ENCODE peak calls at places on chromosomes 7 and 10, in seven cellular contexts. One of them, this sample, is unnamed.

GRCh38 chr7:26987338-26987737 is 108.5 kb downstream of the HOXA1 start:
- DNase-seq in tibial artery: no peak
- DNase-seq in H7: no peak
- DNase-seq in heart right ventricle: no peak
- DNase-seq in fibroblast of mammary gland: no peak
- DNase-seq in foreskin fibroblast: no peak
- DNase-seq in trophoblast cell: no peak
- DNase-seq in this sample: no peak

GRCh38 chr10:126216221-126216701 is 172.0 kb downstream of the ADAM12 start:
- DNase-seq in tibial artery: no peak
- DNase-seq in H7: no peak
- DNase-seq in heart right ventricle: no peak
- DNase-seq in fibroblast of mammary gland: peak; percentile 98
- DNase-seq in foreskin fibroblast: peak; percentile 35
- DNase-seq in trophoblast cell: no peak
- DNase-seq in this sample: peak; percentile 92

GRCh38 chr7:158074896-158075632 is 512.6 kb downstream of the PTPRN2 start:
- DNase-seq in tibial artery: no peak
- DNase-seq in H7: peak; percentile 77
- DNase-seq in heart right ventricle: no peak
- DNase-seq in fibroblast of mammary gland: no peak
- DNase-seq in foreskin fibroblast: no peak
- DNase-seq in trophoblast cell: no peak
- DNase-seq in this sample: no peak

GRCh38 chr10:71599518-71599917 is 120.1 kb downstream of the C10orf105 start:
- DNase-seq in tibial artery: no peak
- DNase-seq in H7: no peak
- DNase-seq in heart right ventricle: no peak
- DNase-seq in fibroblast of mammary gland: no peak
- DNase-seq in foreskin fibroblast: no peak
- DNase-seq in trophoblast cell: no peak
- DNase-seq in this sample: no peak

GRCh38 chr10:125266541-125266940 is 106.2 kb upstream of the CTBP2 start:
- DNase-seq in tibial artery: no peak
- DNase-seq in H7: peak; percentile 35
- DNase-seq in heart right ventricle: no peak
- DNase-seq in fibroblast of mammary gland: no peak
- DNase-seq in foreskin fibroblast: no peak
- DNase-seq in trophoblast cell: no peak
- DNase-seq in this sample: no peak

GRCh38 chr10:128210215-128211063 is 84.2 kb upstream of the MKI67 start:
- DNase-seq in tibial artery: peak; percentile 50
- DNase-seq in H7: peak; percentile 94
- DNase-seq in heart right ventricle: peak; percentile 65
- DNase-seq in fibroblast of mammary gland: peak; percentile 14
- DNase-seq in foreskin fibroblast: peak; percentile 14
- DNase-seq in trophoblast cell: peak; percentile 52
- DNase-seq in this sample: no peak

GRCh38 chr10:108250954-108251620 is 1086.6 kb upstream of the SORCS1 start:
- DNase-seq in tibial artery: no peak
- DNase-seq in H7: no peak
- DNase-seq in heart right ventricle: no peak
- DNase-seq in fibroblast of mammary gland: peak; percentile 10
- DNase-seq in foreskin fibroblast: no peak
- DNase-seq in trophoblast cell: no peak
- DNase-seq in this sample: peak; percentile 15

GRCh38 chr7:46932656-46933424 is 649.1 kb downstream of the TNS3 start:
- DNase-seq in tibial artery: peak; percentile 73
- DNase-seq in H7: no peak
- DNase-seq in heart right ventricle: peak; percentile 24
- DNase-seq in fibroblast of mammary gland: peak; percentile 97
- DNase-seq in foreskin fibroblast: peak; percentile 91
- DNase-seq in trophoblast cell: peak; percentile 89
- DNase-seq in this sample: peak; percentile 94

GRCh38 chr7:104826140-104826539 is 187.9 kb upstream of the KMT2E start:
- DNase-seq in tibial artery: no peak
- DNase-seq in H7: no peak
- DNase-seq in heart right ventricle: no peak
- DNase-seq in fibroblast of mammary gland: no peak
- DNase-seq in foreskin fibroblast: no peak
- DNase-seq in trophoblast cell: no peak
- DNase-seq in this sample: no peak

GRCh38 chr10:99548041-99548530 is 15.3 kb downstream of the NKX2-3 start:
- DNase-seq in tibial artery: no peak
- DNase-seq in H7: peak; percentile 74
- DNase-seq in heart right ventricle: no peak
- DNase-seq in fibroblast of mammary gland: peak; percentile 31
- DNase-seq in foreskin fibroblast: no peak
- DNase-seq in trophoblast cell: no peak
- DNase-seq in this sample: no peak

GRCh38 chr7:150311711-150312110 is 11.4 kb upstream of the LRRC61 start:
- DNase-seq in tibial artery: no peak
- DNase-seq in H7: no peak
- DNase-seq in heart right ventricle: no peak
- DNase-seq in fibroblast of mammary gland: no peak
- DNase-seq in foreskin fibroblast: no peak
- DNase-seq in trophoblast cell: no peak
- DNase-seq in this sample: no peak

GRCh38 chr7:33823913-33824312 is 81.4 kb upstream of the BMPER start:
- DNase-seq in tibial artery: no peak
- DNase-seq in H7: no peak
- DNase-seq in heart right ventricle: no peak
- DNase-seq in fibroblast of mammary gland: no peak
- DNase-seq in foreskin fibroblast: no peak
- DNase-seq in trophoblast cell: no peak
- DNase-seq in this sample: no peak

GRCh38 chr7:80843018-80843671 is 75.7 kb downstream of the SEMA3C start:
- DNase-seq in tibial artery: no peak
- DNase-seq in H7: no peak
- DNase-seq in heart right ventricle: no peak
- DNase-seq in fibroblast of mammary gland: no peak
- DNase-seq in foreskin fibroblast: no peak
- DNase-seq in trophoblast cell: peak; percentile 22
- DNase-seq in this sample: no peak

GRCh38 chr7:158407581-158408331 is 179.9 kb downstream of the PTPRN2 start:
- DNase-seq in tibial artery: no peak
- DNase-seq in H7: peak; percentile 81
- DNase-seq in heart right ventricle: no peak
- DNase-seq in fibroblast of mammary gland: peak; percentile 40
- DNase-seq in foreskin fibroblast: peak; percentile 3
- DNase-seq in trophoblast cell: peak; percentile 45
- DNase-seq in this sample: no peak

GRCh38 chr10:100774876-100775275 is 29.5 kb downstream of the PAX2 start:
- DNase-seq in tibial artery: no peak
- DNase-seq in H7: no peak
- DNase-seq in heart right ventricle: no peak
- DNase-seq in fibroblast of mammary gland: no peak
- DNase-seq in foreskin fibroblast: no peak
- DNase-seq in trophoblast cell: no peak
- DNase-seq in this sample: no peak

GRCh38 chr7:54546081-54546985 is 4.2 kb downstream of the VSTM2A start:
- DNase-seq in tibial artery: no peak
- DNase-seq in H7: peak; percentile 87
- DNase-seq in heart right ventricle: no peak
- DNase-seq in fibroblast of mammary gland: no peak
- DNase-seq in foreskin fibroblast: no peak
- DNase-seq in trophoblast cell: peak; percentile 29
- DNase-seq in this sample: no peak

GRCh38 chr7:52992479-52993195 is 42.8 kb upstream of the POM121L12 start:
- DNase-seq in tibial artery: no peak
- DNase-seq in H7: no peak
- DNase-seq in heart right ventricle: no peak
- DNase-seq in fibroblast of mammary gland: no peak
- DNase-seq in foreskin fibroblast: no peak
- DNase-seq in trophoblast cell: no peak
- DNase-seq in this sample: no peak

GRCh38 chr7:132307465-132307864 is 268.8 kb downstream of the PLXNA4 start:
- DNase-seq in tibial artery: no peak
- DNase-seq in H7: peak; percentile 64
- DNase-seq in heart right ventricle: no peak
- DNase-seq in fibroblast of mammary gland: no peak
- DNase-seq in foreskin fibroblast: no peak
- DNase-seq in trophoblast cell: no peak
- DNase-seq in this sample: no peak

GRCh38 chr7:20198295-20198694 is 18.9 kb downstream of the MACC1 start:
- DNase-seq in tibial artery: no peak
- DNase-seq in H7: no peak
- DNase-seq in heart right ventricle: no peak
- DNase-seq in fibroblast of mammary gland: no peak
- DNase-seq in foreskin fibroblast: no peak
- DNase-seq in trophoblast cell: no peak
- DNase-seq in this sample: no peak

GRCh38 chr10:99685232-99686041 is 26.1 kb downstream of the ENTPD7 start:
- DNase-seq in tibial artery: no peak
- DNase-seq in H7: no peak
- DNase-seq in heart right ventricle: no peak
- DNase-seq in fibroblast of mammary gland: no peak
- DNase-seq in foreskin fibroblast: no peak
- DNase-seq in trophoblast cell: peak; percentile 22
- DNase-seq in this sample: no peak

GRCh38 chr10:125135771-125136035 is 24.7 kb downstream of the CTBP2 start:
- DNase-seq in tibial artery: no peak
- DNase-seq in H7: no peak
- DNase-seq in heart right ventricle: no peak
- DNase-seq in fibroblast of mammary gland: no peak
- DNase-seq in foreskin fibroblast: no peak
- DNase-seq in trophoblast cell: no peak
- DNase-seq in this sample: no peak

GRCh38 chr10:69498711-69499471 is 47.6 kb downstream of the TSPAN15 start:
- DNase-seq in tibial artery: no peak
- DNase-seq in H7: no peak
- DNase-seq in heart right ventricle: no peak
- DNase-seq in fibroblast of mammary gland: no peak
- DNase-seq in foreskin fibroblast: no peak
- DNase-seq in trophoblast cell: no peak
- DNase-seq in this sample: no peak

GRCh38 chr10:101972761-101973160 is 83.2 kb downstream of the ARMH3 start:
- DNase-seq in tibial artery: no peak
- DNase-seq in H7: no peak
- DNase-seq in heart right ventricle: no peak
- DNase-seq in fibroblast of mammary gland: no peak
- DNase-seq in foreskin fibroblast: no peak
- DNase-seq in trophoblast cell: no peak
- DNase-seq in this sample: no peak

GRCh38 chr7:141354251-141354650 is 197.0 kb upstream of the AGK start:
- DNase-seq in tibial artery: no peak
- DNase-seq in H7: no peak
- DNase-seq in heart right ventricle: no peak
- DNase-seq in fibroblast of mammary gland: peak; percentile 95
- DNase-seq in foreskin fibroblast: no peak
- DNase-seq in trophoblast cell: no peak
- DNase-seq in this sample: peak; percentile 67

GRCh38 chr7:155729847-155730246 is 82.4 kb downstream of the SHH start:
- DNase-seq in tibial artery: no peak
- DNase-seq in H7: no peak
- DNase-seq in heart right ventricle: no peak
- DNase-seq in fibroblast of mammary gland: peak; percentile 15
- DNase-seq in foreskin fibroblast: peak; percentile 8
- DNase-seq in trophoblast cell: peak; percentile 93
- DNase-seq in this sample: no peak

GRCh38 chr10:24197319-24197718 is 11.6 kb upstream of the KIAA1217 start:
- DNase-seq in tibial artery: no peak
- DNase-seq in H7: no peak
- DNase-seq in heart right ventricle: no peak
- DNase-seq in fibroblast of mammary gland: no peak
- DNase-seq in foreskin fibroblast: no peak
- DNase-seq in trophoblast cell: no peak
- DNase-seq in this sample: no peak

GRCh38 chr10:32961343-32961891 is 3.4 kb upstream of the ITGB1 start:
- DNase-seq in tibial artery: no peak
- DNase-seq in H7: no peak
- DNase-seq in heart right ventricle: no peak
- DNase-seq in fibroblast of mammary gland: no peak
- DNase-seq in foreskin fibroblast: no peak
- DNase-seq in trophoblast cell: no peak
- DNase-seq in this sample: no peak

GRCh38 chr10:5013385-5013784 is 9.7 kb upstream of the AKR1C2 start:
- DNase-seq in tibial artery: no peak
- DNase-seq in H7: no peak
- DNase-seq in heart right ventricle: no peak
- DNase-seq in fibroblast of mammary gland: no peak
- DNase-seq in foreskin fibroblast: no peak
- DNase-seq in trophoblast cell: peak; percentile 22
- DNase-seq in this sample: no peak

GRCh38 chr7:711093-711966 is 15.2 kb upstream of the DNAAF5 start:
- DNase-seq in tibial artery: no peak
- DNase-seq in H7: peak; percentile 77
- DNase-seq in heart right ventricle: no peak
- DNase-seq in fibroblast of mammary gland: no peak
- DNase-seq in foreskin fibroblast: no peak
- DNase-seq in trophoblast cell: no peak
- DNase-seq in this sample: no peak
- H3K4me3 ChIP-seq in tibial artery: peak overlapping the region; percentile 43
- H3K4me3 ChIP-seq in H7: peak overlapping the region; percentile 39
- H3K4me3 ChIP-seq in heart right ventricle: peak overlapping the region; percentile 57
- H3K4me3 ChIP-seq in fibroblast of mammary gland: peak overlapping the region; percentile 21
- H3K4me3 ChIP-seq in foreskin fibroblast: peak overlapping the region; percentile 43
- H3K4me3 ChIP-seq in trophoblast cell: no peak overlapping the region
- H3K4me3 ChIP-seq in this sample: peak overlapping the region; percentile 48

GRCh38 chr10:113476191-113476590 is 76.7 kb upstream of the HABP2 start:
- DNase-seq in tibial artery: peak; percentile 36
- DNase-seq in H7: no peak
- DNase-seq in heart right ventricle: no peak
- DNase-seq in fibroblast of mammary gland: no peak
- DNase-seq in foreskin fibroblast: no peak
- DNase-seq in trophoblast cell: peak; percentile 61
- DNase-seq in this sample: no peak
- H3K4me3 ChIP-seq in tibial artery: no peak overlapping the region
- H3K4me3 ChIP-seq in H7: no peak overlapping the region
- H3K4me3 ChIP-seq in heart right ventricle: no peak overlapping the region
- H3K4me3 ChIP-seq in fibroblast of mammary gland: no peak overlapping the region
- H3K4me3 ChIP-seq in foreskin fibroblast: no peak overlapping the region
- H3K4me3 ChIP-seq in trophoblast cell: no peak overlapping the region
- H3K4me3 ChIP-seq in this sample: no peak overlapping the region

DNA sequence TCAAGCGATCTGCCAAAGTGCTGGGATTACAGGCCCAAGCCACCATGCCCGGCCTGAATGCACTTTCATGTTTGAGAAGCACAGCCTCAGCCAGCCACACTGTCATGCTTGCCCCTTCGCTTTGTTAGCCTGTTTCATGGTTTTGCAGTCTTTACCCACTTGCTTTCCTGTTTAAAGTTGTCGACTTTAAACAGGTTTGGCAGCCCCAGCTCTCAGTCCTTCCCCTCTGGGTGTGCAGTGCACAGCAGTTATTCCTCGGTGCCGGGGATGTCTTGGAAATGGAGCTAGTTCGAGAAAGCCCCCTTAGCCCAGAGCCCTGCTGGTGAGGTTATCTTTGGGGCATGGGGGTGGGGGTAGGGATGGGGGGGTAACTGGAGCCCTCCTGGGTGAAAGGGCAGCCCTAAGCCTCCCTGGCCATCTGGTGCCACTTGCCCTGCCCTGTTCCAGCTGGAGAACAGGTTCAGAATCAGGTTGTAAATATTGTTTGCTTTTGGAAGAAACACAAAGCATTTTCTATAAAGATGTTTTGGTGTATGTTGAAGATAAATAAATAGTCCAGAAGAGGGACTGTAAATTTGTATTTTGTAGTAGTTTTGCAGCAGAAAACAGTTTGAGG is 14.8 kb downstream of the TSPAN14 start:
- DNase-seq in tibial artery: no peak
- DNase-seq in H7: no peak
- DNase-seq in heart right ventricle: no peak
- DNase-seq in fibroblast of mammary gland: no peak
- DNase-seq in foreskin fibroblast: no peak
- DNase-seq in trophoblast cell: no peak
- DNase-seq in this sample: no peak
- H3K4me3 ChIP-seq in tibial artery: no peak overlapping the region
- H3K4me3 ChIP-seq in H7: no peak overlapping the region
- H3K4me3 ChIP-seq in heart right ventricle: peak overlapping the region; percentile 2
- H3K4me3 ChIP-seq in fibroblast of mammary gland: no peak overlapping the region
- H3K4me3 ChIP-seq in foreskin fibroblast: no peak overlapping the region
- H3K4me3 ChIP-seq in trophoblast cell: no peak overlapping the region
- H3K4me3 ChIP-seq in this sample: no peak overlapping the region

GRCh38 chr10:8332730-8333111 is 278.2 kb downstream of the GATA3 start:
- DNase-seq in tibial artery: no peak
- DNase-seq in H7: no peak
- DNase-seq in heart right ventricle: no peak
- DNase-seq in fibroblast of mammary gland: no peak
- DNase-seq in foreskin fibroblast: no peak
- DNase-seq in trophoblast cell: no peak
- DNase-seq in this sample: no peak
- H3K4me3 ChIP-seq in tibial artery: no peak overlapping the region
- H3K4me3 ChIP-seq in H7: peak overlapping the region; percentile 14
- H3K4me3 ChIP-seq in heart right ventricle: peak overlapping the region; percentile 32
- H3K4me3 ChIP-seq in fibroblast of mammary gland: no peak overlapping the region
- H3K4me3 ChIP-seq in foreskin fibroblast: no peak overlapping the region
- H3K4me3 ChIP-seq in trophoblast cell: no peak overlapping the region
- H3K4me3 ChIP-seq in this sample: peak overlapping the region; percentile 17

This sample was measured in skeletal muscle cell.